ENCODE peak calls at places on chromosomes 4 and X, in seven cellular contexts. T is PC-3, X is H9, K is iPS DF 6.9, S is breast epithelium, P is neural progenitor cell, C is pancreas. G is an unnamed sample.

GRCh38 chr4:90095000-90095399 is 32.2 kb upstream of the CCSER1 start:
- DNase-seq in T (peak; percentile 66), X (no peak), K (no peak), S (no peak), P (peak; percentile 33), C (no peak), G (no peak)

GRCh38 chrX:12223650-12224049 is 85.4 kb downstream of the FRMPD4 start:
- DNase-seq in T (peak; percentile 86), X (no peak), K (no peak), S (no peak), P (no peak), C (no peak), G (no peak)

GRCh38 chrX:7202206-7202605 is 54.3 kb upstream of the PUDP start:
- DNase-seq in T (peak; percentile 65), X (no peak), K (no peak), S (no peak), P (no peak), C (no peak), G (no peak)

GRCh38 chrX:81489987-81490386 is 288.1 kb downstream of the SH3BGRL start:
- DNase-seq in T (peak; percentile 21), X (no peak), K (no peak), S (no peak), P (no peak), C (no peak), G (no peak)

GRCh38 chr4:141195095-141195707 is 25.5 kb upstream of the ZNF330 start:
- DNase-seq in T (no peak), X (no peak), K (no peak), S (no peak), P (no peak), C (no peak), G (no peak)

GRCh38 chr4:78056265-78057129 is 626 bp upstream of the FRAS1 start:
- DNase-seq in T (peak; percentile 92), X (peak; percentile 90), K (peak; percentile 63), S (peak; percentile 63), P (peak; percentile 92), C (peak; percentile 84), G (peak; percentile 43)

GRCh38 chr4:35534946-35535345 is 709.4 kb downstream of the ARAP2 start:
- DNase-seq in T (no peak), X (no peak), K (no peak), S (no peak), P (no peak), C (no peak), G (no peak)

GRCh38 chr4:147339116-147339515 is 141.8 kb upstream of the EDNRA start:
- DNase-seq in T (no peak), X (no peak), K (no peak), S (no peak), P (no peak), C (no peak), G (no peak)

GRCh38 chrX:76279007-76279406 is 106.1 kb downstream of the PBDC1 start:
- DNase-seq in T (peak; percentile 67), X (peak; percentile 39), K (peak; percentile 20), S (no peak), P (peak; percentile 69), C (no peak), G (no peak)

GRCh38 chr4:13455411-13455810 is 28.7 kb downstream of the RAB28 start:
- DNase-seq in T (no peak), X (no peak), K (no peak), S (no peak), P (no peak), C (no peak), G (no peak)

GRCh38 chrX:107716816-107717700 is 58.5 kb downstream of the TSC22D3 start:
- DNase-seq in T (peak; percentile 69), X (peak; percentile 80), K (no peak), S (peak; percentile 90), P (peak; percentile 69), C (peak; percentile 80), G (peak; percentile 60)

GRCh38 chrX:136931661-136932060 is 51.1 kb upstream of the RBMX start:
- DNase-seq in T (no peak), X (no peak), K (no peak), S (no peak), P (no peak), C (no peak), G (no peak)

GRCh38 chrX:152897216-152898144 is at the start of gene ZNF185:
- DNase-seq in T (peak; percentile 76), X (peak; percentile 90), K (no peak), S (peak; percentile 73), P (peak; percentile 89), C (peak; percentile 79), G (no peak)

GRCh38 chrX:20500171-20500865 is 233.6 kb upstream of the RPS6KA3 start:
- DNase-seq in T (no peak), X (no peak), K (no peak), S (no peak), P (no peak), C (no peak), G (no peak)

GRCh38 chr4:54185871-54186270 is 43.2 kb upstream of the PDGFRA start:
- DNase-seq in T (no peak), X (no peak), K (no peak), S (no peak), P (no peak), C (no peak), G (no peak)

GRCh38 chrX:132270699-132271098 is 51.5 kb upstream of the RAP2C start:
- DNase-seq in T (peak; percentile 49), X (no peak), K (no peak), S (peak; percentile 21), P (no peak), C (no peak), G (peak; percentile 1)

GRCh38 chrX:46317158-46317557 is 228.1 kb downstream of the ZNF674 start:
- DNase-seq in T (peak; percentile 66), X (no peak), K (no peak), S (no peak), P (no peak), C (no peak), G (no peak)

GRCh38 chrX:4935846-4936245 is 1222.4 kb upstream of the PRKX start:
- DNase-seq in T (peak; percentile 59), X (no peak), K (no peak), S (no peak), P (no peak), C (no peak), G (no peak)

GRCh38 chrX:22095306-22095705 is 63.2 kb downstream of the PHEX start:
- DNase-seq in T (no peak), X (no peak), K (no peak), S (peak; percentile 19), P (peak; percentile 76), C (no peak), G (no peak)

GRCh38 chr4:8282742-8283141 is 13.2 kb downstream of the HTRA3 start:
- DNase-seq in T (no peak), X (no peak), K (no peak), S (no peak), P (no peak), C (peak; percentile 65), G (no peak)

GRCh38 chr4:5381981-5382441 is 326.3 kb downstream of the EVC2 start:
- DNase-seq in T (peak; percentile 90), X (no peak), K (no peak), S (no peak), P (no peak), C (no peak), G (no peak)
- H3K27ac ChIP-seq in T (peak overlapping the region; percentile 98), X (no peak overlapping the region), K (no peak overlapping the region), S (no peak overlapping the region), P (no peak overlapping the region), C (no peak overlapping the region), G (no peak overlapping the region)

GRCh38 chr4:155667538-155668511 is 1.2 kb downstream of the GUCY1A1 start:
- DNase-seq in T (peak; percentile 45), X (peak; percentile 46), K (no peak), S (no peak), P (peak; percentile 70), C (peak; percentile 77), G (no peak)
- H3K27ac ChIP-seq in T (peak overlapping the region; percentile 66), X (no peak overlapping the region), K (no peak overlapping the region), S (peak overlapping the region; percentile 85), P (no peak overlapping the region), C (peak overlapping the region; percentile 88), G (peak overlapping the region; percentile 94)

GRCh38 chr4:95255396-95256107 is 293.2 kb downstream of the UNC5C start:
- DNase-seq in T (peak; percentile 43), X (no peak), K (no peak), S (no peak), P (no peak), C (no peak), G (no peak)

GRCh38 chr4:95249402-95250043 is 299.2 kb downstream of the UNC5C start:
- DNase-seq in T (no peak), X (no peak), K (no peak), S (no peak), P (no peak), C (no peak), G (no peak)

GRCh38 chr4:95251568-95251967 is 297.2 kb downstream of the UNC5C start:
- DNase-seq in T (no peak), X (no peak), K (no peak), S (no peak), P (no peak), C (no peak), G (no peak)

GRCh38 chr4:95248713-95249401 is 299.9 kb downstream of the UNC5C start:
- DNase-seq in T (peak; percentile 85), X (no peak), K (no peak), S (no peak), P (no peak), C (no peak), G (no peak)

GRCh38 chr4:95250544-95251137 is 298.1 kb downstream of the UNC5C start:
- DNase-seq in T (peak; percentile 92), X (no peak), K (no peak), S (peak; percentile 23), P (no peak), C (no peak), G (no peak)
- H3K27ac ChIP-seq in T (peak overlapping the region; percentile 57), X (no peak overlapping the region), K (no peak overlapping the region), S (no peak overlapping the region), P (no peak overlapping the region), C (no peak overlapping the region), G (no peak overlapping the region)

GRCh38 chr4:38684271-38684670 is 20.3 kb downstream of the KLF3 start:
- DNase-seq in T (no peak), X (no peak), K (no peak), S (no peak), P (no peak), C (no peak), G (no peak)

GRCh38 chr4:38684951-38685350 is 21.0 kb downstream of the KLF3 start:
- DNase-seq in T (no peak), X (no peak), K (no peak), S (no peak), P (no peak), C (no peak), G (no peak)

GRCh38 chr4:38686682-38687081 is 22.7 kb downstream of the KLF3 start:
- DNase-seq in T (no peak), X (no peak), K (no peak), S (no peak), P (no peak), C (no peak), G (no peak)

GRCh38 chr4:38688676-38689355 is 24.8 kb downstream of the KLF3 start:
- DNase-seq in T (no peak), X (no peak), K (no peak), S (no peak), P (no peak), C (no peak), G (no peak)

DNA sequence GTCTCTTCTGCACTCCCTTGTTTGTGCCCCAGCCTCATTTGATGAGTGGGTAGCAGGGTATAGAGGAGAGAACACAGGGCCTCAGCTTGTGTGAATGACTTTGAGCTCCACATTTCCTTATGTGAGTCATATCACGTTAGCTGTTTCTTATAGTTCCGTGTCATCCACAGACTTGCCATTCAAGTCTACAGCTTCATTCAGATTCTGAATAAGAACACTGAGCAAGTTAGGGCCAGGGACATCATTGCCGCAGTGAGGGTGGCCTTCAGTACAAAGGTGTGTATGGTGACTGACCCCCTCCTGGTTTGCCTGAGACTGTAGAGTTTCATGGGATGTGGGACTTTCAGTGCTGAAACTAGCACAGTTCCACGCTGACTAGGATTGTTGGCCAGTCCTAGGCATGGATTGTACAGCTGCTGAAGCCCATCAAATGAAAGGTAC is 23.6 kb downstream of the KLF3 start:
- DNase-seq in T (peak; percentile 23), X (no peak), K (no peak), S (no peak), P (no peak), C (no peak), G (no peak)
- H3K27ac ChIP-seq in T (no peak overlapping the region), X (no peak overlapping the region), K (no peak overlapping the region), S (no peak overlapping the region), P (no peak overlapping the region), C (no peak overlapping the region), G (no peak overlapping the region)

G was measured in thoracic aorta.